ENCODE peak calls at places on chromosomes 13 and 19, in nine cellular contexts. W is esophagus squamous epithelium, F is transverse colon, Z is endothelial cell of umbilical vein, O is tibial nerve, A is cardiac muscle cell, X is heart left ventricle, T is ovary, V is endodermal cell. U is an unnamed sample.

GRCh38 chr13:51584731-51585191 is 499 bp downstream of the WDFY2 start:
- DNase-seq in X (no peak), A (peak; percentile 58), F (peak; percentile 62), T (no peak), V (no peak), O (peak; percentile 32), Z (no peak), W (peak; percentile 69), U (peak; percentile 80)

GRCh38 chr19:53389591-53390377 is 5.2 kb upstream of the ZNF765 start:
- DNase-seq in V (peak; percentile 83), O (no peak), X (no peak), Z (no peak), F (no peak), A (no peak), T (peak; percentile 76), W (no peak), U (no peak)

GRCh38 chr13:63393112-63393511 is 1977.5 kb upstream of the PCDH20 start:
- DNase-seq in F (no peak), X (no peak), V (no peak), W (no peak), O (no peak), Z (no peak), T (no peak), A (peak; percentile 4), U (no peak)

GRCh38 chr13:31067416-31068118 is 94.1 kb downstream of the HSPH1 start:
- DNase-seq in A (peak; percentile 53), F (no peak), T (no peak), O (no peak), X (no peak), V (no peak), W (no peak), Z (no peak), U (peak; percentile 93)

GRCh38 chr13:56755181-56755580 is 385.5 kb upstream of the PRR20A start:
- DNase-seq in T (no peak), X (no peak), F (no peak), O (no peak), V (peak; percentile 46), W (no peak), Z (peak; percentile 84), A (peak; percentile 2), U (peak; percentile 26)

GRCh38 chr13:24392972-24393371 is 83.6 kb downstream of the C1QTNF9 start:
- DNase-seq in A (no peak), V (no peak), X (no peak), O (no peak), W (no peak), T (no peak), Z (no peak), F (no peak), U (no peak)

GRCh38 chr19:3857449-3858003 is 11.3 kb downstream of the ZFR2 start:
- DNase-seq in X (no peak), V (no peak), T (no peak), A (no peak), W (no peak), F (no peak), O (no peak), Z (no peak), U (no peak)

GRCh38 chr19:3464797-3465235 is 15.5 kb downstream of the SMIM24 start:
- DNase-seq in F (no peak), X (no peak), W (no peak), Z (no peak), A (no peak), T (no peak), V (peak; percentile 72), O (no peak), U (no peak)

GRCh38 chr13:66926851-66927524 is 303.1 kb downstream of the PCDH9 start:
- DNase-seq in T (no peak), O (no peak), Z (peak; percentile 66), A (no peak), X (no peak), W (no peak), F (no peak), V (no peak), U (peak; percentile 97)

GRCh38 chr13:43432948-43433347 is 353.8 kb downstream of the ENOX1 start:
- DNase-seq in O (no peak), F (no peak), A (no peak), X (no peak), T (no peak), W (no peak), Z (no peak), V (no peak), U (no peak)

GRCh38 chr19:51227324-51227723 is 2.4 kb downstream of the CD33 start:
- DNase-seq in Z (no peak), X (no peak), V (no peak), W (no peak), F (no peak), T (no peak), A (no peak), O (no peak), U (no peak)

GRCh38 chr13:94886191-94886590 is 173.8 kb upstream of the SOX21 start:
- DNase-seq in T (no peak), W (no peak), Z (no peak), F (no peak), A (peak; percentile 17), O (no peak), X (no peak), V (no peak), U (no peak)

GRCh38 chr19:47226426-47227346 is 4.3 kb downstream of the BBC3 start:
- DNase-seq in O (peak; percentile 72), W (no peak), F (peak; percentile 90), A (peak; percentile 80), X (peak; percentile 88), Z (peak; percentile 54), V (no peak), T (peak; percentile 72), U (no peak)

GRCh38 chr19:21197589-21198295 is 55.9 kb downstream of the ZNF431 start:
- DNase-seq in W (no peak), A (peak; percentile 72), Z (no peak), T (no peak), F (no peak), X (no peak), O (no peak), V (no peak), U (no peak)

DNA sequence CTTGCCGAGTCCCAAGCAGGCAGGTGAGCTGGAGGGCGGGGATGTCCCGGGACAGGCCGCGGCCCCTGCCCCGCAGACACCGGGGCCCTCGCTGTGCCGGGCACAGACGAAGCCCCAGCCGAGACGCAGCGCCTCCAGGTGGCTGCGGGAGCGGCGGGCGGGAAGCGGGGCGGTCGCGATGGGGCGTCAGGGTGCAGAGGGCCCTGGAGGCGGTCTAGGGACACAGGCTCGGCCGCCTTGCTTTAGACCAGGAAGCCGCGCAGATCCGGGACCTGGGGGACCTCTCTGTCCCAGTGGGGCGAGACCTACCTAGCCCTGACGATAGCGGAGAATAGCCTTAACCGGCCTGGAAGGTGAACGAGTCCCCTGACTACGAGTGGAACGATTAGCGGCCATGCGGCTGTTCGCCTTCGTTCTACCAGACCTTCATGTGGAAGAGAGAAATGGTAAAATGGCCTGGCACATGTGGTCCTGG is 4.2 kb upstream of the ZNF564 start:
- DNase-seq in A (no peak), O (no peak), X (no peak), Z (no peak), F (peak; percentile 9), T (no peak), W (no peak), V (peak; percentile 75), U (no peak)
- TF ChIP-seq CTCF in A (peak; percentile 22), O (no peak), X (no peak), Z (no peak), F (no peak), T (no peak), W (no peak), V (peak; percentile 65), U (no peak)

GRCh38 chr13:40762849-40763248 is 8.1 kb downstream of the MRPS31 start:
- DNase-seq in W (no peak), X (no peak), O (no peak), A (no peak), T (no peak), Z (no peak), V (no peak), F (no peak), U (no peak)

GRCh38 chr13:40756042-40756441 is 14.9 kb downstream of the MRPS31 start:
- DNase-seq in T (no peak), O (no peak), Z (no peak), X (no peak), V (no peak), A (no peak), W (no peak), F (no peak), U (no peak)

GRCh38 chr13:40764587-40765403 is 6.2 kb downstream of the MRPS31 start:
- DNase-seq in A (no peak), W (no peak), T (no peak), V (no peak), F (no peak), X (no peak), O (no peak), Z (no peak), U (no peak)

GRCh38 chr13:40755082-40755755 is 15.8 kb downstream of the MRPS31 start:
- DNase-seq in T (no peak), W (no peak), F (peak; percentile 42), X (no peak), A (no peak), O (no peak), Z (no peak), V (no peak), U (no peak)

DNA sequence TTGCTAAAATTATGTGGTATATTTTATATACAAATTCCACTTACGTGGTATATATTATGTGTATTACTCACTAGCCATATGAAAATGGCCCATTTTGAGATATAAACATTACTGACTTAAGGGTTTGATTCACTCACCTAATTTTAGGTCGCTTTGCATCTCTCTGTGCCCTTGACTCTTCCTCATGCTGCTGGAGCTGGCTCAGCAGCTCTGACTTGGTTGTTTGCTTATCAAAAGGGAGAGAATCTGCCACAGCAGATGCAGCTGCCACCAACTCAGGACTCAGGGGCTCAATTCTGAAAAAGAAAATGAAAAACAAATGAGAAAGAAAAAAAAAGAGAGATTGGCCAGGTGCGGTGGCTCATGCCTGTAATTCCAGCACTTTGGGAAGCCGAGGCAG is 12.2 kb downstream of the MRPS31 start:
- DNase-seq in T (no peak), W (no peak), V (no peak), O (no peak), X (no peak), F (no peak), Z (no peak), A (no peak), U (no peak)
- H3K36me3 ChIP-seq in T (no peaks in the 10 kb centered on the region), W (peaks cover 3% of the 10 kb centered on the region), V (peaks cover 49% of the 10 kb centered on the region), O (no peaks in the 10 kb centered on the region), X (peaks cover 91% of the 10 kb centered on the region), F (no peaks in the 10 kb centered on the region), Z (no peaks in the 10 kb centered on the region), A (peaks cover 30% of the 10 kb centered on the region), U (peaks cover 4% of the 10 kb centered on the region)

DNA sequence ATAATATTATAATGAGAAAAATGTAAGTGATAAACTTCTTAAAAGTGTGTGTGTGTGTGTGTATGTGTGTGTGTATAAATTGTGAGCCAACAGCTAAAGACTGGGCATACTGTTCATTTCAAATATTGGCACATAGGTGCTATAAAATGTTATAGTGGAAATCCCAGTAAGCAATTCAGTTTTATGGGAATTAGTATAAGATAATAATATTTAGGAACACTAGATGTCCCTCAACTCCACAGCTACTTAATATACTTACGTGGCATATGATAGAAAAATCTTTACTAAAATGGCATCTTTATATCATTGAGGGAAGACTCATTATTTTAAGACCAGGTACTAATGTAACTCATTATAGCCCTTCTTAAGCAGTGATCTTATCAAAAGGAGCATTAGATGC is 266.3 kb downstream of the MAB21L1 start:
- DNase-seq in X (no peak), W (no peak), T (no peak), V (no peak), O (no peak), F (no peak), Z (peak; percentile 34), A (peak; percentile 30), U (peak; percentile 32)
- TF ChIP-seq CTCF in X (no peak), W (no peak), T (no peak), V (no peak), O (no peak), F (no peak), Z (no peak), A (no peak), U (no peak)

GRCh38 chr19:18999016-18999758 is 34.1 kb downstream of the SUGP2 start:
- DNase-seq in F (no peak), X (peak; percentile 29), A (peak; percentile 56), W (no peak), Z (peak; percentile 50), V (no peak), O (no peak), T (no peak), U (peak; percentile 8)
- H3K36me3 ChIP-seq in F (no peaks in the 10 kb centered on the region), X (peaks cover 82% of the 10 kb centered on the region), A (peaks cover 29% of the 10 kb centered on the region), W (no peaks in the 10 kb centered on the region), Z (peaks cover 20% of the 10 kb centered on the region), V (peaks cover 68% of the 10 kb centered on the region), O (no peaks in the 10 kb centered on the region), T (no peaks in the 10 kb centered on the region), U (peaks cover 23% of the 10 kb centered on the region)